ENCODE peak calls at places on chromosomes 13 and 19, in eight cellular contexts. P is heart right ventricle; G is RWPE1; U is pancreas; X is CD8-positive, alpha-beta memory T cell; K is PC-3; W is CD4-positive, alpha-beta T cell; C is AG04450. Z is an unnamed sample.

GRCh38 chr13:32911506-32911905 is 104.7 kb upstream of the KL start:
- DNase-seq in P (no peak), G (peak), U (no peak), X (no peak), K (peak), W (no peak), C (no peak), Z (peak)

GRCh38 chr13:113954046-113954841 is 19.6 kb downstream of the C13orf46 start:
- DNase-seq in P (no peak), G (no peak), U (peak), X (no peak), K (no peak), W (no peak), C (no peak), Z (no peak)

GRCh38 chr19:37221136-37221535 is 3.1 kb downstream of the ZNF383 start:
- DNase-seq in P (no peak), G (no peak), U (no peak), X (no peak), K (no peak), W (no peak), C (no peak), Z (no peak)

GRCh38 chr19:55261671-55262126 is 2.9 kb upstream of the PPP6R1 start:
- DNase-seq in P (no peak), G (no peak), U (no peak), X (no peak), K (no peak), W (no peak), C (no peak), Z (no peak)

GRCh38 chr19:10508707-10509106 is 5.6 kb upstream of the KEAP1 start:
- DNase-seq in P (no peak), G (no peak), U (no peak), X (no peak), K (peak), W (no peak), C (no peak), Z (no peak)

GRCh38 chr13:30551194-30551593 is 66.5 kb upstream of the USPL1 start:
- DNase-seq in P (no peak), G (peak), U (no peak), X (no peak), K (peak), W (no peak), C (no peak), Z (no peak)

GRCh38 chr19:4120933-4121612 is 2.8 kb downstream of the MAP2K2 start:
- DNase-seq in P (no peak), G (no peak), U (no peak), X (no peak), K (no peak), W (no peak), C (no peak), Z (no peak)

GRCh38 chr13:52405767-52406494 is at the start of gene THSD1:
- DNase-seq in P (peak), G (peak), U (peak), X (peak), K (peak), W (no peak), C (no peak), Z (no peak)

GRCh38 chr13:21537105-21537504 is 66.9 kb downstream of the MICU2 start:
- DNase-seq in P (no peak), G (no peak), U (no peak), X (no peak), K (no peak), W (no peak), C (no peak), Z (no peak)

GRCh38 chr19:56253737-56254136 is 18.8 kb upstream of the EDDM13 start:
- DNase-seq in P (no peak), G (peak), U (no peak), X (no peak), K (peak), W (no peak), C (peak), Z (no peak)

DNA sequence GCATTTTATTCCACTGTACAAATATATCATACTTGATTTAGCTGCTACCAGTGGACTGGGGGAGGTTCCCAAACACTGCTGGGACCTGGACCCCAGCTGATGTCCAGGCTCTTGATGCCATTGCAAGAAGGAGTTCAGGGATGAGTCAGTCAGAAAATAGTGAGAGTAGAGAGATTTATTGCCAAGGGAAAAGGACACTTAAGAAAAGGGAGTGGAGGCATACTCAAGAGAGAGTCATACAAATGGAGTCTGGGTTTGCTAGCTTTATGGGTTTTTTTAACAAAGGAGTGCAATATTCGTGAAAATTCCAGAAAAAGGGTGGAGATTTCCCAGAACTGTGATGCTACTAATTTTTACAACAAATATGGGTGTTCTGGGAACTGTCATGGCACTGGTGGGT is 36.1 kb downstream of the GPC6 start:
- DNase-seq in P (no peak), G (peak), U (no peak), X (no peak), K (peak), W (no peak), C (no peak), Z (no peak)
- H3K27ac ChIP-seq in P (no peak), G (no peak), U (no peak), X (no peak), K (peak), W (no peak), C (no peak), Z (no peak)

GRCh38 chr19:16034180-16034579 is 42.1 kb upstream of the TPM4 start:
- DNase-seq in P (no peak), G (no peak), U (no peak), X (no peak), K (no peak), W (no peak), C (no peak), Z (no peak)
- H3K27ac ChIP-seq in P (no peak), G (no peak), U (no peak), X (no peak), K (no peak), W (no peak), C (no peak), Z (no peak)

GRCh38 chr13:74889321-74889720 is 592.6 kb downstream of the TBC1D4 start:
- DNase-seq in P (no peak), G (peak), U (no peak), X (no peak), K (peak), W (no peak), C (no peak), Z (no peak)
- H3K27ac ChIP-seq in P (no peak), G (no peak), U (no peak), X (no peak), K (no peak), W (no peak), C (no peak), Z (no peak)

GRCh38 chr13:84590663-84591062 is 708.4 kb upstream of the SLITRK1 start:
- DNase-seq in P (no peak), G (no peak), U (no peak), X (no peak), K (no peak), W (no peak), C (no peak), Z (no peak)
- H3K27ac ChIP-seq in P (no peak), G (no peak), U (no peak), X (no peak), K (no peak), W (no peak), C (no peak), Z (no peak)

GRCh38 chr19:36152886-36153525 is 759 bp upstream of the COX7A1 start:
- DNase-seq in P (no peak), G (no peak), U (no peak), X (no peak), K (no peak), W (no peak), C (no peak), Z (no peak)

GRCh38 chr19:36151144-36152051 is 849 bp downstream of the COX7A1 start:
- DNase-seq in P (peak), G (no peak), U (no peak), X (no peak), K (no peak), W (no peak), C (no peak), Z (no peak)

GRCh38 chr19:36150586-36150985 is 1.7 kb downstream of the COX7A1 start:
- DNase-seq in P (no peak), G (no peak), U (no peak), X (no peak), K (no peak), W (no peak), C (no peak), Z (no peak)

GRCh38 chr19:36149673-36150406 is 2.4 kb downstream of the COX7A1 start:
- DNase-seq in P (peak), G (peak), U (no peak), X (no peak), K (no peak), W (no peak), C (no peak), Z (no peak)

DNA sequence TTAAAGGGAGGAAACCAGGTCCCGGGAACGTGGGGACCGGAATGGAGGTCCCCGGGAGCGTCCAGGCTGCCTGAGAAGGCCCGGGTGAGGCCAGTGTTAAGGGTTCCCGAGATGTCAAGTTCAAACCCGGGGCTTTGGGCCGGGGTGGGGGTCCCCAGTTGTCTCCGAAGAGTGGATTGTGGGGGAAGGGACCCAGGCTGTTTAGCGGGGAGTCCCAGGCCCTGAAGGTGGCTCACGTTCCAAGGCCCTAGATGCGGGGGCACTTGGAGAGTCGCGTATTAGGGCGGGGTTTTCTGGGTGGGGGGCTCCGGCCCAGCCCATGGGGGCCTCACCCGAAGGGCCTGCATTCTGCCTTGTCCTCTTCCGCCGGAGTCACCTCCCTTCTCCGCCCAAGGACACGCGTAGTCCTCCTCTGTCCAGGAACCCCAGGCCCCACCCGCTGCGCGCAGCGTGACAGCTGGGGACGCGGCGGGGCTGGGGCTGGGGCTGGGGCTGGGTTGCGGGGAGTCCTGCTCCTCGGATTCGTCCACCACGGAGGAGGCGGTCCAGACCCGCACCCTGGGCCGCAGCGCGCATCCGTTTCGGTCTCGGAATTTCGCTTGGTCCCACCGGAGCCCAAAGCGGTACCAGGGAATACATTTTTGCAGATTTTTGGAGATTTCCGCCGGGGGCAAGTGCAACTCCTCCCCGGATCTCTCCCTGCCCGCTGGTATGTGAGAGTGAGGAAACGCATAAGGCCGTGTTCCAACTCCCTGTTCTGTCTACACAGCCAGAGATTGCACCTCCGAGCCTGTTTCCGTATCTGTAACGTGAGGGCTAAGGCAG is at the start of gene COX7A1:
- DNase-seq in P (peak), G (no peak), U (peak), X (no peak), K (no peak), W (no peak), C (no peak), Z (peak)
- H3K27ac ChIP-seq in P (peak), G (peak), U (peak), X (no peak), K (no peak), W (no peak), C (no peak), Z (peak)

GRCh38 chr19:50432658-50433057 is at the start of gene MYBPC2:
- DNase-seq in P (no peak), G (no peak), U (peak), X (no peak), K (no peak), W (no peak), C (no peak), Z (no peak)

GRCh38 chr19:50433201-50434180 is 799 bp downstream of the MYBPC2 start:
- DNase-seq in P (no peak), G (no peak), U (no peak), X (no peak), K (no peak), W (no peak), C (no peak), Z (no peak)

GRCh38 chr19:50430888-50431342 is 1.8 kb upstream of the MYBPC2 start:
- DNase-seq in P (no peak), G (no peak), U (no peak), X (no peak), K (no peak), W (no peak), C (no peak), Z (no peak)

GRCh38 chr19:50431343-50432220 is 1.1 kb upstream of the MYBPC2 start:
- DNase-seq in P (peak), G (peak), U (peak), X (peak), K (peak), W (peak), C (peak), Z (peak)

DNA sequence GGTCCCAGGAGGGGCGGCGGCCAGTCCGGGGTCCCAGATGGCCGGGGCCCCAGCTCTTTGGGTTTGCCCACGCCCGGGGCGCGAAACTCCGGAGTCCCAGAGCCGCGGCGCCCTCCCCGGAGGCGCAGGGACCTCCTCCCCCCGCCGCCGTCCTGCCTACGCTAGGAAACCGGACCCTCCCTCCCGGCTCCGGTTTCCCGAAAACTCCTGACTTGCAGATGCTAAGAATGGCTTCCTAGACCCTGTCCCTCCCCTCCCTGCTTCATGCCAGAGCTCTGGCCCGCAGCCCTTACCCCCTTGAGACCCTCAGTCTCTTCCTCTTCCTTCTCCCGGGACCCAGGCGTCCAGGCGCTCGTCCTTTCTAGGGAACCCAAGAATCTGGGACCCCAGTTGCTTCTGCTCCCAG is 468 bp upstream of the MYBPC2 start:
- DNase-seq in P (no peak), G (no peak), U (no peak), X (no peak), K (no peak), W (no peak), C (no peak), Z (no peak)
- H3K27ac ChIP-seq in P (peak), G (no peak), U (no peak), X (no peak), K (no peak), W (no peak), C (no peak), Z (no peak)

GRCh38 chr13:46382224-46382623 is 4.8 kb downstream of the RUBCNL start:
- DNase-seq in P (no peak), G (no peak), U (no peak), X (no peak), K (no peak), W (no peak), C (no peak), Z (no peak)

GRCh38 chr13:46377554-46377953 is 9.5 kb downstream of the RUBCNL start:
- DNase-seq in P (no peak), G (no peak), U (no peak), X (no peak), K (no peak), W (no peak), C (no peak), Z (no peak)

GRCh38 chr13:46380242-46380641 is 6.8 kb downstream of the RUBCNL start:
- DNase-seq in P (no peak), G (no peak), U (no peak), X (no peak), K (no peak), W (no peak), C (no peak), Z (no peak)

GRCh38 chr13:46374710-46375109 is 12.3 kb downstream of the RUBCNL start:
- DNase-seq in P (no peak), G (no peak), U (no peak), X (no peak), K (peak), W (no peak), C (no peak), Z (no peak)

GRCh38 chr13:46378411-46378810 is 8.6 kb downstream of the RUBCNL start:
- DNase-seq in P (no peak), G (no peak), U (no peak), X (no peak), K (no peak), W (no peak), C (no peak), Z (no peak)
- H3K27ac ChIP-seq in P (no peak), G (no peak), U (no peak), X (no peak), K (no peak), W (no peak), C (no peak), Z (no peak)

GRCh38 chr19:14540741-14541525 is 11.5 kb downstream of the TECR start:
- DNase-seq in P (no peak), G (no peak), U (no peak), X (no peak), K (no peak), W (no peak), C (no peak), Z (no peak)

GRCh38 chr19:14542721-14543328 is 13.4 kb downstream of the TECR start:
- DNase-seq in P (no peak), G (peak), U (no peak), X (no peak), K (no peak), W (no peak), C (no peak), Z (peak)

GRCh38 chr19:14545716-14546082 is 16.3 kb downstream of the TECR start:
- DNase-seq in P (no peak), G (no peak), U (no peak), X (no peak), K (no peak), W (no peak), C (no peak), Z (no peak)

GRCh38 chr19:14544977-14545715 is 15.8 kb downstream of the TECR start:
- DNase-seq in P (peak), G (no peak), U (no peak), X (no peak), K (no peak), W (no peak), C (no peak), Z (peak)

DNA sequence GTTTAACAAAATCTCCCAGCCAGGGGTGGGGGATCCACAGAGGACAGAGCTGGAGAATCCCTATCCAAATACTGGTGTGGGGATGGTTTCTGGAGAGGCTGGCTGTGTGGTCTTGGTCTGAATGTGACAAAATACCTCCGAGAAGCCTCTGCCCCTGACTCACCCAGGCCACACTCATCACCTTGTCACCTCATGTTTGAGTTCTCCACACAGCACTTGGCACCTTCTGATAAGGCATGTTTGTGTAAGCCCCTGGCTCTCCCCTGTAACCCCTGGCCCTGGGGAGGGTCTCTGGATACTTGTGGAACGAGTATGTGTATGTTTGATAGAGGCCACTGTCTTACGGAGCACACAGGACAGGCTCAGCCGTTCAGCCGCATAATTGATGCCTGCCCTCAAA is 14.7 kb downstream of the TECR start:
- DNase-seq in P (no peak), G (no peak), U (no peak), X (no peak), K (peak), W (no peak), C (no peak), Z (no peak)
- H3K27ac ChIP-seq in P (no peak), G (peak), U (no peak), X (no peak), K (no peak), W (no peak), C (no peak), Z (peak)

DNA sequence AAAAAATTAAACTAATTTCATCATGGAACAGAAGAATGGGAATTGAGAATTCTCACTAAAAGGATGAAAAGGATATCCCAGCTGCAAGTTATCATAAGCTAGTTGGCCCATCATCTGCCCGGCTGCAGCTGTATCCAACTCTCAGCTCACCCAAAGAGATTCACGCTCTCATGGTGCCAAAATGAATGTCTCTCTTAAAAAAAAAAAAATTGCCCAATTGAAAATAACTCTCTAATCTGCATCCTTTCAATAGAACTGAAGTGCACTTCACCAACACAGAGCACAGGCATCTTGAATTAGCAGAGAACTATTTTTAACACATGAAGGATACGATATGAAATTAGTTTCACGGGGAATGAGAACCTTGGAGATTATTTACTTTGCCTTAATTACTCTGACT is 20.0 kb downstream of the ENOX1 start:
- DNase-seq in P (peak), G (no peak), U (no peak), X (no peak), K (no peak), W (no peak), C (no peak), Z (no peak)
- H3K27ac ChIP-seq in P (peak), G (no peak), U (no peak), X (no peak), K (no peak), W (no peak), C (no peak), Z (no peak)

GRCh38 chr13:50921706-50922105 is 12.1 kb downstream of the RNASEH2B start:
- DNase-seq in P (no peak), G (no peak), U (no peak), X (no peak), K (no peak), W (no peak), C (no peak), Z (no peak)
- H3K27ac ChIP-seq in P (no peak), G (no peak), U (no peak), X (no peak), K (no peak), W (no peak), C (no peak), Z (no peak)